ENCODE peak calls at places on chromosomes 7 and 10, in four cellular contexts. U is HCT116, J is upper lobe of right lung, I is gastrocnemius medialis. S is an unnamed sample.

GRCh38 chr7:130838738-130839137 is 104.7 kb upstream of the KLF14 start:
- DNase-seq in U (peak; percentile 91), I (no peak), J (no peak), S (no peak)

GRCh38 chr7:111011500-111011899 is 79.4 kb upstream of the LRRN3 start:
- DNase-seq in J (no peak), I (no peak), U (no peak), S (no peak)

GRCh38 chr7:156907656-156908055 is 14.7 kb upstream of the LMBR1 start:
- DNase-seq in J (no peak), U (no peak), I (no peak), S (no peak)

GRCh38 chr7:20595971-20596370 is 19.5 kb upstream of the ABCB5 start:
- DNase-seq in J (no peak), U (no peak), I (no peak), S (no peak)

GRCh38 chr7:29684787-29685650 is 121.3 kb upstream of the WIPF3 start:
- DNase-seq in U (peak; percentile 23), I (peak; percentile 53), J (peak; percentile 93), S (peak; percentile 85)

GRCh38 chr10:7409045-7409731 is 1.6 kb downstream of the SFMBT2 start:
- DNase-seq in I (no peak), J (no peak), U (no peak), S (no peak)

GRCh38 chr10:132329565-132330485 is 2.2 kb upstream of the LRRC27 start:
- DNase-seq in U (no peak), I (no peak), J (no peak), S (peak; percentile 67)

GRCh38 chr7:92589056-92589455 is 1.1 kb downstream of the FAM133B start:
- DNase-seq in J (no peak), U (no peak), I (no peak), S (no peak)

GRCh38 chr10:79403441-79404230 is 41.8 kb downstream of the ZCCHC24 start:
- DNase-seq in I (no peak), U (no peak), J (peak; percentile 65), S (no peak)

GRCh38 chr7:34165927-34166550 is 260.7 kb downstream of the BMPER start:
- DNase-seq in J (no peak), I (no peak), U (peak; percentile 7), S (no peak)

GRCh38 chr7:75650671-75651070 is 88.1 kb downstream of the HIP1 start:
- DNase-seq in J (peak; percentile 69), I (no peak), U (no peak), S (peak; percentile 85)

GRCh38 chr7:49398730-49399129 is 374.7 kb upstream of the VWC2 start:
- DNase-seq in I (no peak), J (no peak), U (no peak), S (no peak)

GRCh38 chr7:130869918-130870317 is 135.9 kb upstream of the KLF14 start:
- DNase-seq in J (no peak), I (no peak), U (no peak), S (no peak)

GRCh38 chr7:46291064-46291463 is 370.0 kb upstream of the IGFBP3 start:
- DNase-seq in I (no peak), J (no peak), U (no peak), S (no peak)

GRCh38 chr10:119634219-119634544 is 17.0 kb upstream of the BAG3 start:
- DNase-seq in U (no peak), J (no peak), I (no peak), S (peak; percentile 44)

GRCh38 chr10:122733450-122733849 is 33.8 kb upstream of the C10orf120 start:
- DNase-seq in I (no peak), J (no peak), U (no peak), S (no peak)

GRCh38 chr7:5827755-5828154 is 46.3 kb upstream of the RNF216 start:
- DNase-seq in J (no peak), I (no peak), U (peak; percentile 16), S (no peak)

GRCh38 chr7:100588438-100588837 is 2.3 kb downstream of the FBXO24 start:
- DNase-seq in U (no peak), J (no peak), I (no peak), S (no peak)

GRCh38 chr10:24465124-24465874 is 256.4 kb downstream of the KIAA1217 start:
- DNase-seq in J (no peak), I (no peak), U (no peak), S (no peak)

GRCh38 chr10:24466616-24466949 is 257.1 kb downstream of the ARHGAP21 start:
- DNase-seq in J (no peak), I (no peak), U (no peak), S (no peak)

GRCh38 chr10:24467094-24467493 is 256.6 kb downstream of the ARHGAP21 start:
- DNase-seq in I (no peak), U (no peak), J (no peak), S (no peak)

GRCh38 chr10:24467605-24468004 is 256.1 kb downstream of the ARHGAP21 start:
- DNase-seq in I (no peak), J (no peak), U (no peak), S (no peak)

GRCh38 chr10:24465899-24466615 is 257.1 kb downstream of the KIAA1217 start:
- DNase-seq in U (peak; percentile 77), I (peak; percentile 45), J (no peak), S (no peak)
- H3K4me1 ChIP-seq in U (peaks cover 7% of the 10 kb centered on the region), I (peaks cover 89% of the 10 kb centered on the region), J (peaks cover 21% of the 10 kb centered on the region), S (peaks cover 3% of the 10 kb centered on the region)

GRCh38 chr10:28681345-28681763 is 4.0 kb downstream of the BAMBI start:
- DNase-seq in I (no peak), J (no peak), U (no peak), S (peak; percentile 24)

GRCh38 chr10:28678687-28679457 is 1.6 kb downstream of the BAMBI start:
- DNase-seq in J (no peak), U (no peak), I (no peak), S (no peak)

GRCh38 chr10:28681928-28682750 is 4.8 kb downstream of the BAMBI start:
- DNase-seq in J (no peak), I (no peak), U (no peak), S (no peak)

GRCh38 chr10:28677889-28678686 is 767 bp downstream of the BAMBI start:
- DNase-seq in I (no peak), U (no peak), J (peak; percentile 76), S (peak; percentile 68)

GRCh38 chr10:28679941-28680752 is 2.8 kb downstream of the BAMBI start:
- DNase-seq in J (no peak), U (no peak), I (no peak), S (no peak)
- TF ChIP-seq CTCF in J (peak; percentile 39), U (no peak), I (no peak), S (peak; percentile 24)

GRCh38 chr10:14670551-14671240 is 104.0 kb downstream of the FAM107B start:
- DNase-seq in U (no peak), I (no peak), J (no peak), S (no peak)
- H3K4me1 ChIP-seq in U (no peaks in the 10 kb centered on the region), I (no peaks in the 10 kb centered on the region), J (peaks cover 5% of the 10 kb centered on the region), S (peaks cover 12% of the 10 kb centered on the region)

GRCh38 chr10:131244836-131245235 is 66.7 kb downstream of the TCERG1L start:
- DNase-seq in J (peak; percentile 49), U (no peak), I (no peak), S (no peak)

GRCh38 chr10:131239926-131240325 is 71.6 kb downstream of the TCERG1L start:
- DNase-seq in I (no peak), J (no peak), U (no peak), S (no peak)

GRCh38 chr10:131240691-131241090 is 70.8 kb downstream of the TCERG1L start:
- DNase-seq in J (peak; percentile 43), U (no peak), I (no peak), S (no peak)

GRCh38 chr10:131243076-131243475 is 68.4 kb downstream of the TCERG1L start:
- DNase-seq in U (no peak), J (peak; percentile 38), I (no peak), S (no peak)

GRCh38 chr10:131242007-131242406 is 69.5 kb downstream of the TCERG1L start:
- DNase-seq in U (peak; percentile 0), J (peak; percentile 66), I (no peak), S (no peak)
- TF ChIP-seq CTCF in U (peak; percentile 48), J (peak; percentile 42), I (no peak), S (no peak)

DNA sequence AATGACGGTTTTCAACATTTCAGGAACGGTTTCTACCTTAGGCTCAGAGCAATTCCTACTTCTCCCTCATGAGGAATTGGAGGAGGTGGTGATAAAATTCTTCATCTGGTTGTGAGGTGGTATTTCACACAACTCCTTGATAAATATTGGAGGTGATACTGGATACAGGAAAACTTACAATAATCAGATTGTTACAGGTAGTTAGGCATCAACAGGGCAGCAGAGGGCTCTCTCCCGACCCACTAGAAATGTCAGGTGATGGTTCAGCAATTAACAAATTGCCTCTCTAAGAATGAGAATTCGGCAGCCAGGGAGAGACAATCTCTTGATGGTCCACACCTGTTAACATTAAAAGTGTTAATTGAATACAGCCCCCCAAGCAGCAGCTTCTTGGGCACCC is 22.6 kb downstream of the ZNF786 start:
- DNase-seq in I (no peak), U (no peak), J (no peak), S (no peak)
- H3K4me1 ChIP-seq in I (no peaks in the 10 kb centered on the region), U (peaks cover 7% of the 10 kb centered on the region), J (no peaks in the 10 kb centered on the region), S (no peaks in the 10 kb centered on the region)